ENCODE peak calls at places on chromosomes 13 and 19, in four cellular contexts. H is transverse colon, R is breast epithelium, E is heart right ventricle. V is an unnamed sample.

GRCh38 chr13:95614641-95615245 is 29.8 kb downstream of the DZIP1 start:
- DNase-seq in H (no peak), R (no peak), E (no peak), V (no peak)

GRCh38 chr13:50677687-50678463 is 165.6 kb downstream of the DLEU7 start:
- DNase-seq in H (no peak), R (no peak), E (no peak), V (no peak)

GRCh38 chr13:68813397-68813796 is 1294.2 kb upstream of the ATXN8OS start:
- DNase-seq in H (no peak), R (no peak), E (no peak), V (no peak)

GRCh38 chr13:48679941-48680630 is 26.4 kb downstream of the CYSLTR2 start:
- DNase-seq in H (no peak), R (no peak), E (no peak), V (no peak)

GRCh38 chr19:1261863-1262686 is 7.1 kb upstream of the CIRBP start:
- DNase-seq in H (peak; percentile 94), R (peak; percentile 91), E (peak; percentile 64), V (no peak)

GRCh38 chr19:45090034-45090433 is 2.9 kb upstream of the PPP1R37 start:
- DNase-seq in H (no peak), R (no peak), E (no peak), V (no peak)

GRCh38 chr13:47420568-47420967 is 523.7 kb upstream of the HTR2A start:
- DNase-seq in H (no peak), R (no peak), E (no peak), V (no peak)

GRCh38 chr13:51937320-51938290 is 73.6 kb downstream of the ATP7B start:
- DNase-seq in H (no peak), R (no peak), E (no peak), V (no peak)

GRCh38 chr13:39676315-39676876 is 20.9 kb downstream of the COG6 start:
- DNase-seq in H (no peak), R (no peak), E (peak; percentile 36), V (no peak)

GRCh38 chr13:110615322-110616102 is at the start of gene NAXD:
- DNase-seq in H (peak; percentile 94), R (peak; percentile 82), E (peak; percentile 96), V (peak; percentile 99)
- TF ChIP-seq CTCF in H (no peak), R (no peak), E (peak; percentile 7), V (no peak)

GRCh38 chr19:50823389-50824042 is at the start of gene KLK1:
- DNase-seq in H (peak; percentile 73), R (no peak), E (no peak), V (no peak)
- H3K27ac ChIP-seq in H (peak within 1 kb of the TSS; percentile 82), R (no peak within 1 kb of the TSS), E (no peak within 1 kb of the TSS), V (no peak within 1 kb of the TSS)

GRCh38 chr19:51368366-51369282 is at the start of gene CLDND2:
- DNase-seq in H (no peak), R (no peak), E (no peak), V (no peak)
- H3K4me3 ChIP-seq in H (peak within 1 kb of the TSS; percentile 66), R (peak within 1 kb of the TSS; percentile 84), E (peak within 1 kb of the TSS; percentile 77), V (peak within 1 kb of the TSS; percentile 60)

DNA sequence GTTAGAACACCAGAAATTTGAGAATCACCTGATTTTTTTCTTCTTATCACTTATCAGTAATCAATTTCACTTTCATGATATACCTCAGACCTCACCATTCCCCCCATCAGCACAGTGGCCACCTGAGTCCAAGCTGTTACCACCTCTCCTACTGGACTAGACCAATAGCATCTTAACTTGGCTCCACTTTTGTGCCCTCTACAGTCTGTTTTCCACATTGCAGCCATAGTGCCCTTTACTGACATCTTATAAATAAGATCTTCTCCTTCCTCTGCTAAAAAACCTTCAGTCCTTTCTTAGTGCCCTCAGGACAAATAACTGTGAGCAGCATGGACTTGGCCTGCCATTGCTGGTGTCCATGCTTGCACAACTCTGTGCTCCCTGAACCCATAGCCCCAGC is 380.7 kb downstream of the LMO7 start:
- DNase-seq in H (peak; percentile 8), R (no peak), E (no peak), V (peak; percentile 27)
- TF ChIP-seq CTCF in H (peak; percentile 27), R (no peak), E (peak; percentile 27), V (peak; percentile 43)

GRCh38 chr19:8611890-8612806 is 1.6 kb upstream of the ADAMTS10 start:
- DNase-seq in H (peak; percentile 35), R (no peak), E (peak; percentile 58), V (no peak)
- H3K27ac ChIP-seq in H (peak overlapping the region; percentile 33), R (peak overlapping the region; percentile 72), E (peak overlapping the region; percentile 58), V (no peak overlapping the region)

GRCh38 chr19:35901055-35901644 is 810 bp upstream of the NFKBID start:
- DNase-seq in H (no peak), R (no peak), E (no peak), V (no peak)
- H3K4me3 ChIP-seq in H (no peak overlapping the region), R (peak overlapping the region; percentile 26), E (peak overlapping the region; percentile 84), V (peak overlapping the region; percentile 82)

GRCh38 chr13:110680852-110681251 is 25.1 kb downstream of the CARS2 start:
- DNase-seq in H (no peak), R (no peak), E (no peak), V (peak; percentile 65)

GRCh38 chr13:110681868-110682550 is 23.9 kb downstream of the CARS2 start:
- DNase-seq in H (no peak), R (no peak), E (no peak), V (no peak)

GRCh38 chr13:110676057-110676510 is 29.8 kb downstream of the CARS2 start:
- DNase-seq in H (peak; percentile 63), R (no peak), E (no peak), V (no peak)

GRCh38 chr13:110677731-110678545 is 28.0 kb downstream of the CARS2 start:
- DNase-seq in H (no peak), R (no peak), E (no peak), V (no peak)

GRCh38 chr13:110676511-110677204 is 29.3 kb downstream of the CARS2 start:
- DNase-seq in H (peak; percentile 22), R (no peak), E (no peak), V (no peak)
- TF ChIP-seq CTCF in H (no peak), R (no peak), E (no peak), V (no peak)

DNA sequence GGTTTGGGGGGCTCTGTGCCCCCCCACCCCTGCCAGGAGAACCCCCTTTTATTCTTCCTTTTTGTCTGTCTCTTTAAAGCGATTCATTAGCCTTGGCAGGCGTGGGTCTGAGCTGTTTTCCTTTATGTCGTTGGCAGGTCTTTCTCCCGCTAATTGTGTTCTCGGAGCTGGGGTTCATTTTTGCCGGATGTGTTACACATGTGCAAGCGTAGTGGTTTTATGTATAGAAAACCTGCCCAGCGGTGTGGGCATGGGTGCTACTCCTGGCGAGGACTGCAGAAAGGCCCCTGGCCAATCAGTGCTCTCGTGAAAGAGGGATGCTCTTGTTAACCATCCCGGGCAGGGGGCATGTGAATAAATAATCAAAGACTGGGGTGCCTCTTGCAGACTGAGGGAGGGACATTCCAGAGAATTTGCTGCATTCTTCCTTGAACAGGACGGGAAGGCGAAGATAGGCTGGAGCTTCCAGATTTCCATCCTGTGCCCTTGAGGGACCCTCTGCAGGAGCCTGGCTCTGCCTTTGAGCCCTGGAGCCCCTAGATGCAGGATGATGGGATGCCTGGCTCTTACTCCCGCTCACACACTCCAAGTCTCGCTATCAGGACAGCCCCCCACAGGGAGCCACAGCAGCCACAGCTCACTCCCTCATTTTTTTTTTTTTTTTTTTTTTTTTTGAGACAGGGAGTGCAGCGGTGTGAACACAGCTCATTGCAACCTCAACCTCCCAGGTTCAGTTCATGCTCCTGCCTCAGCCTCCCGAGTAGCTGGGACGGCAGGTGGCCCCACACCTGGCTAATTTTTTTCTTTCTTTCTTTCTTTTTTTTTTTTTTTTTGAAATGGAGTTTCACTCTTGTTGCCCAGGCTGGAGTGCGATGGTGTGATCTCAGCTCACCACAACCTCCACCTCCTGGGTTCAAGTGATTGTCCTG is 14.2 kb downstream of the CARM1 start:
- DNase-seq in H (no peak), R (no peak), E (no peak), V (no peak)
- H3K27ac ChIP-seq in H (peak overlapping the region; percentile 33), R (no peak overlapping the region), E (no peak overlapping the region), V (peak overlapping the region; percentile 53)

GRCh38 chr13:75761373-75761772 is 125.2 kb downstream of the LMO7 start:
- DNase-seq in H (no peak), R (no peak), E (no peak), V (no peak)
- H3K4me3 ChIP-seq in H (peak overlapping the region; percentile 45), R (peak overlapping the region; percentile 2), E (peak overlapping the region; percentile 49), V (no peak overlapping the region)

DNA sequence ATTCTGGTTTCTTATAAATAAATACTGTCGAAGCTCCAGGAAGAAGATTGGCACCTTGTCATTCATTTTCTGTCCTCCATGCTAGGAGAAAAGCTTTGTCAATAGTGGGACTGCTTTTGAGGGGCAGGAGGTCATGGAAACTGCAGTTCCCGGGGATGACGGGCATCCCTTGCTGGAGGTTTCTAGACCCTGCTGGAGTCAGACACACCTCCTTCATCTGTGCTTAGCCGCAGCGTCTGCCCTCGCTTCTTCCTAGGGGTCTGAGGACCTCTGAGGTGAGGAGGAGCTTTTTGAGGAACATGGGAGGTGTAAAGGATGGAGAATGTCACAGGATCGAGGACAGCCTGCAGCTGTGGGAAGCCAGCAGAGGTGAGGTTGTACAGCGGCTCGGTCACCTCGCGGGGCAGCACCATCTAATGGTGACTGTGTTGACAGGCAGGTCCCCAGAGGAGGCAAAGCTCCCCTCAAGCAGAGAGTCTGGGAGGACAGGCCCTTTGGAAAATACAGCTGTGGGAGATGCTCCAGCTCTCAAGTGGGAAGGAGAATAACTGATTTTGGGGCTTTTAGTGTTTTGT is 172.7 kb upstream of the RNF113B start:
- DNase-seq in H (peak; percentile 14), R (no peak), E (peak; percentile 15), V (peak; percentile 86)
- TF ChIP-seq CTCF in H (no peak), R (no peak), E (peak; percentile 45), V (peak; percentile 90)

V was measured in WERI-Rb-1.